ENCODE peak calls at places on chromosomes 6 and 20, in nine cellular contexts. V, M, O, I, L, N, P, H and X are unnamed samples. For H3K4me1, the result is how much of the 10 kb centered on the place peaks cover.

GRCh38 chr20:51190783-51191180 is 167.9 kb upstream of the KCNG1 start:
- DNase-seq in H (no peak), L (no peak), I (no peak), M (peak), N (peak), V (peak), O (no peak), P (no peak), X (no peak)

GRCh38 chr6:24524801-24525200 is 30.0 kb downstream of the ALDH5A1 start:
- DNase-seq in L (peak), P (no peak), N (peak), V (peak), H (peak), O (no peak), M (peak), I (no peak), X (no peak)

GRCh38 chr20:38342716-38343106 is 3.6 kb upstream of the LBP start:
- DNase-seq in P (no peak), M (no peak), I (no peak), V (no peak), H (no peak), O (no peak), L (no peak), N (no peak), X (no peak)

GRCh38 chr6:122144229-122144628 is 255.2 kb upstream of the HSF2 start:
- DNase-seq in P (no peak), N (no peak), M (no peak), H (no peak), I (no peak), V (no peak), O (no peak), L (no peak), X (no peak)

GRCh38 chr6:2858678-2859324 is 17.1 kb upstream of the SERPINB1 start:
- DNase-seq in O (no peak), L (no peak), P (no peak), V (no peak), I (no peak), M (no peak), N (no peak), H (no peak), X (no peak)

GRCh38 chr6:156395276-156395675 is 381.9 kb upstream of the ARID1B start:
- DNase-seq in H (no peak), L (no peak), I (peak), O (no peak), N (no peak), P (peak), V (no peak), M (no peak), X (no peak)

GRCh38 chr20:64010711-64011237 is 25.2 kb upstream of the C20orf204 start:
- DNase-seq in H (peak), N (no peak), O (no peak), L (no peak), M (peak), I (no peak), V (no peak), P (no peak), X (no peak)

GRCh38 chr6:28489366-28490190 is 26.0 kb downstream of the GPX6 start:
- DNase-seq in H (peak), P (peak), M (peak), L (peak), I (peak), V (peak), N (no peak), O (peak), X (peak)

GRCh38 chr6:42103218-42103617 is 39.2 kb downstream of the C6orf132 start:
- DNase-seq in P (peak), N (no peak), H (no peak), V (peak), L (no peak), O (no peak), I (no peak), M (no peak), X (no peak)

GRCh38 chr20:14332796-14333345 is 4.5 kb downstream of the FLRT3 start:
- DNase-seq in N (no peak), M (no peak), L (no peak), I (no peak), O (no peak), H (no peak), P (no peak), V (no peak), X (no peak)

GRCh38 chr20:14335122-14335521 is 2.3 kb downstream of the FLRT3 start:
- DNase-seq in N (no peak), M (no peak), O (no peak), P (no peak), L (no peak), V (no peak), H (no peak), I (no peak), X (no peak)

GRCh38 chr20:14334306-14334930 is 3.0 kb downstream of the FLRT3 start:
- DNase-seq in M (peak), L (peak), P (no peak), H (peak), V (peak), I (peak), O (peak), N (peak), X (peak)

GRCh38 chr20:14331671-14332070 is 5.7 kb downstream of the FLRT3 start:
- DNase-seq in H (no peak), L (no peak), P (no peak), V (no peak), M (no peak), I (no peak), O (no peak), N (no peak), X (no peak)

GRCh38 chr20:14333734-14334133 is 3.7 kb downstream of the FLRT3 start:
- DNase-seq in M (no peak), H (no peak), L (no peak), N (no peak), O (no peak), V (no peak), P (no peak), I (no peak), X (no peak)
- H3K4me3 ChIP-seq in M (no peak), H (no peak), L (peak), N (peak), O (peak), V (peak), P (no peak), I (peak), X (no peak)

DNA sequence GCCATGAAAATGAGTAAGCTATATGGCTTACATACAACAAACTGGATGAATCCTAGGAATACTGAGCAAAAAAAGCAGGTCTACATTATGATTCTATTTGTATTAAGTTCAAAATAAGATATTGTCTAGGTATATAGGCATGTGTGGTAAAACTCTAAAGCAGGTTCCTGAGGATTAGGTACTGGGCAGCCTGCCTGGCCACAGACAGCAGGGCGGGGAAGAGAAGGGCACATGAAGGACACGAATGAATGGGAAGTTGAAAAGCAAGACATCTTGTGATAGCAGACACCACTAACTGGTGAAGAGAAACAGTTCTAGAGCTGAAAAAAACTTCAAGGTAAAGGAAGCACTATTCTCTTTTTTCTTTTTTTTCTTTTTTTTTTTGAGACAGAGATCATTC is 72.6 kb upstream of the SLC4A11 start:
- DNase-seq in M (no peak), P (no peak), V (no peak), O (no peak), I (peak), N (no peak), H (no peak), L (no peak), X (no peak)
- H3K4me1 ChIP-seq in M (under half), P (under half), V (under half), O (under half), I (under half), N (under half), H (under half), L (under half), X (under half)

DNA sequence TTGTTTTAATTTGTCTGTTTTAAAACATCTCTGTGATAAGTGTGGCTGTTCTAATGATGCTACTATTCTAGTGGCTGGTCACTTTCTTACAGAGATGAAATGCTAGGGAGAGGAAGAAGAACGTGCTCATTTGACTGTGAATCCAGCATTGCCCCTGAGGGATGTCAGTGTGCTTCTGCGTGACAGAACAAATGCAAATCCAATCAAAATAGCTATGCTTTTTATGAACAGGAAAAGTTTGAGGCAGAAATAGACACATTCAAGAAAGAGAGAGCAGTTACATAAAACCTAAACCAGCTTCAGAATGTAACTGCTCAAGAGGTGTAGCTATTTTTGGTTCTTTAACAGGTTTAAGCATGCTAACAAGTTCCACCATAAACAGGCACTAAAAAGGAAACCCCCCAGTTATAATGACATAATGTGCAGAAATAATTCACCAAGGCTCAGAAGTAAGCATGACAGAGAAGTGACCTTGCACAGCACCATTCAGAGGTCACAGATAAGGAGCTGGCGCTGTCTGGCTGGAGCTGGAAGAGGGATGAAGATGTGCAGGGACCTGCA is 385.3 kb downstream of the EPM2A start:
- DNase-seq in V (peak), N (no peak), L (peak), P (no peak), I (no peak), M (no peak), H (no peak), O (no peak), X (no peak)
- H3K4me3 ChIP-seq in V (no peak), N (no peak), L (no peak), P (no peak), I (no peak), M (no peak), H (no peak), O (no peak), X (no peak)

GRCh38 chr6:30879684-30880427 is 4.5 kb upstream of the DDR1 start:
- DNase-seq in O (no peak), I (no peak), H (no peak), P (no peak), V (no peak), N (no peak), M (no peak), L (no peak), X (no peak)
- H3K4me1 ChIP-seq in O (under half), I (under half), H (under half), P (under half), V (under half), N (under half), M (under half), L (under half), X (under half)

GRCh38 chr6:136718486-136718885 is 73.8 kb downstream of the MAP3K5 start:
- DNase-seq in I (no peak), O (no peak), N (no peak), V (no peak), L (no peak), M (no peak), H (no peak), P (no peak), X (no peak)
- H3K4me3 ChIP-seq in I (no peak), O (no peak), N (no peak), V (no peak), L (no peak), M (no peak), H (no peak), P (no peak), X (no peak)

DNA sequence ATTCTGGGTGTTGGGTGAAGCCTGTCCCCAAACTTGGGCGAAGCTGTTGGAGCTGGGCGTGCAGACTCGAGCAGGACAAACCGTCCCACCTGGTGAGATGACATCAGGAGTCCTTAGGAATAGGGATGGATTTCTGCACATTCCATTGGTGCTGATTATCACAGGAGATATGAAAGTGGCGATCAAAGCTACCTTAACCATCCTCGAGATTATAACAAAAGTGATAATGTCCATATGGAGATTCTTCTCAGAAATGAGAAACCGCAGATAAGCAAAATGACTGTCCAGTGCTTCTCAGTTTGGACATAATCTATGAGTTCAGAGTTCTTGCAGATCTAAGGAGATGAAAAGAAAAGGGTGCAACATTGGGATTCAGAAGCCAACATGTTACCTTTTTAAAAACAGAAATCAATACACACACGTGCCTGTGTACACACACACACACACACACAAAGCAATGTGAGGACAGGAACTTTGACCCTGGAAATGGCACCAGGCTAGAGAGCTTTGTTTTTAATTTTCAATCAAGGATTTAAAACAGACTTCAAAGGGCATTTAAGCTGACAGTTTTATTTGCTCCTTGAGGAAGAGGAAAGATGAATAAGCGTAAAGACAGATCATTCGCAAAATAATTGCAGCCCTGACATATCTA is 165.4 kb downstream of the CD83 start:
- DNase-seq in M (no peak), I (no peak), H (no peak), P (no peak), V (no peak), L (no peak), O (no peak), N (peak), X (no peak)
- H3K4me1 ChIP-seq in M (under half), I (under half), H (under half), P (under half), V (under half), L (under half), O (under half), N (under half), X (under half)